ENCODE peak calls at places on chromosomes 11 and 22, in nine cellular contexts. W is uterus; G is activated CD8-positive, alpha-beta T cell treated with anti-CD3 and anti-CD28 coated beads for 36 hours; C is nephron progenitor cell; J is astrocyte of the spinal cord; V is ascending aorta; R is RWPE1; H is fibroblast of lung; T is BJ. N is an unnamed sample.

GRCh38 chr11:130159657-130160459 is at the start of gene ST14:
- DNase-seq in W (no peak), J (no peak), G (no peak), H (no peak), T (no peak), R (peak; percentile 79), V (no peak), C (peak; percentile 57), N (no peak)

GRCh38 chr11:113279591-113279990 is 34.8 kb upstream of the TTC12 start:
- DNase-seq in H (no peak), R (no peak), C (no peak), G (no peak), V (no peak), J (no peak), T (no peak), W (no peak), N (no peak)

GRCh38 chr11:88979641-88980040 is 86.1 kb downstream of the GRM5 start:
- DNase-seq in R (peak; percentile 4), V (no peak), C (no peak), W (no peak), H (peak; percentile 1), G (no peak), T (peak; percentile 18), J (peak; percentile 76), N (no peak)

GRCh38 chr11:131670876-131671275 is 300.5 kb downstream of the NTM start:
- DNase-seq in T (no peak), V (no peak), H (no peak), R (no peak), J (no peak), G (no peak), W (no peak), C (no peak), N (no peak)

GRCh38 chr22:23279781-23280180 is 99.5 kb downstream of the BCR start:
- DNase-seq in G (peak; percentile 23), H (no peak), T (no peak), J (no peak), W (no peak), V (no peak), C (no peak), R (peak; percentile 34), N (no peak)

GRCh38 chr22:42156121-42156520 is 25.5 kb upstream of the CYP2D6 start:
- DNase-seq in J (no peak), V (no peak), G (no peak), R (peak; percentile 67), C (no peak), W (no peak), H (no peak), T (no peak), N (no peak)

GRCh38 chr11:10920205-10920604 is 62.4 kb upstream of the ZBED5 start:
- DNase-seq in T (no peak), R (no peak), V (no peak), H (peak; percentile 72), C (no peak), W (no peak), J (no peak), G (no peak), N (no peak)

GRCh38 chr11:8913961-8914660 is 3.1 kb downstream of the AKIP1 start:
- DNase-seq in C (peak; percentile 36), G (peak; percentile 79), V (no peak), W (peak; percentile 36), H (peak; percentile 43), J (peak; percentile 41), T (no peak), R (peak; percentile 42), N (no peak)

GRCh38 chr11:46006418-46007070 is 84.1 kb downstream of the LARGE2 start:
- DNase-seq in V (no peak), T (peak; percentile 31), H (peak; percentile 87), G (peak; percentile 13), R (peak; percentile 66), J (peak; percentile 80), W (no peak), C (peak; percentile 15), N (no peak)

GRCh38 chr11:112025682-112026081 is 474 bp downstream of the DLAT start:
- DNase-seq in G (no peak), R (peak; percentile 16), C (no peak), H (peak; percentile 19), W (no peak), J (peak; percentile 13), T (no peak), V (no peak), N (no peak)

GRCh38 chr11:44445500-44446340 is 119.7 kb upstream of the CD82 start:
- DNase-seq in J (no peak), H (no peak), T (no peak), W (no peak), G (no peak), V (no peak), R (peak; percentile 76), C (no peak), N (no peak)

GRCh38 chr11:73383249-73384126 is 7.3 kb downstream of the RELT start:
- DNase-seq in G (no peak), V (no peak), H (peak; percentile 31), J (no peak), R (no peak), C (no peak), T (no peak), W (no peak), N (no peak)

GRCh38 chr11:134439181-134439580 is 27.1 kb upstream of the B3GAT1 start:
- DNase-seq in W (no peak), H (no peak), G (no peak), V (no peak), C (no peak), R (no peak), T (no peak), J (no peak), N (no peak)

GRCh38 chr11:114172871-114173444 is 113.4 kb downstream of the ZBTB16 start:
- DNase-seq in G (peak; percentile 25), T (no peak), W (no peak), V (no peak), H (no peak), R (no peak), J (no peak), C (no peak), N (no peak)

GRCh38 chr11:107957109-107957588 is 28.9 kb downstream of the RAB39A start:
- DNase-seq in W (no peak), J (no peak), T (peak; percentile 9), V (no peak), G (no peak), C (no peak), H (no peak), R (no peak), N (no peak)

GRCh38 chr11:66766681-66767080 is 37.7 kb upstream of the SPTBN2 start:
- DNase-seq in C (no peak), T (no peak), R (no peak), G (no peak), V (no peak), W (no peak), H (no peak), J (no peak), N (no peak)

GRCh38 chr11:92388380-92388779 is 163.8 kb downstream of the FAT3 start:
- DNase-seq in J (no peak), W (no peak), R (no peak), T (no peak), V (no peak), G (no peak), H (no peak), C (no peak), N (no peak)
- TF ChIP-seq CTCF in J (no peak), W (no peak), R (no peak), T (peak; percentile 22), V (no peak), G (no peak), H (no peak), C (peak; percentile 32), N (no peak)

GRCh38 chr11:116732740-116733385 is 39.9 kb downstream of the BUD13 start:
- DNase-seq in T (no peak), J (peak; percentile 51), R (peak; percentile 82), V (no peak), H (peak; percentile 70), G (peak; percentile 80), W (peak; percentile 41), C (peak; percentile 76), N (no peak)
- TF ChIP-seq CTCF in T (peak; percentile 90), J (peak; percentile 93), R (peak; percentile 83), V (peak; percentile 63), H (peak; percentile 83), G (peak; percentile 85), W (peak; percentile 60), C (peak; percentile 81), N (no peak)

GRCh38 chr11:71437879-71438278 is 10.3 kb downstream of the DHCR7 start:
- DNase-seq in R (no peak), V (no peak), H (no peak), T (no peak), C (no peak), W (no peak), G (no peak), J (no peak), N (no peak)
- TF ChIP-seq CTCF in R (no peak), V (no peak), H (no peak), T (no peak), C (no peak), W (no peak), G (no peak), J (no peak), N (no peak)

GRCh38 chr11:59813364-59813763 is 2.8 kb upstream of the MRPL16 start:
- DNase-seq in G (no peak), W (no peak), V (no peak), T (no peak), R (no peak), C (no peak), J (no peak), H (no peak), N (no peak)

GRCh38 chr11:59807047-59807446 is 3.5 kb downstream of the MRPL16 start:
- DNase-seq in C (no peak), W (no peak), G (no peak), T (no peak), R (no peak), H (no peak), V (no peak), J (no peak), N (no peak)

GRCh38 chr11:59812220-59812619 is 1.6 kb upstream of the MRPL16 start:
- DNase-seq in T (no peak), C (no peak), W (no peak), G (no peak), V (no peak), R (no peak), H (no peak), J (no peak), N (no peak)

GRCh38 chr11:59810911-59811259 is 307 bp upstream of the MRPL16 start:
- DNase-seq in C (no peak), T (no peak), G (no peak), H (no peak), W (no peak), J (no peak), V (no peak), R (no peak), N (no peak)

DNA sequence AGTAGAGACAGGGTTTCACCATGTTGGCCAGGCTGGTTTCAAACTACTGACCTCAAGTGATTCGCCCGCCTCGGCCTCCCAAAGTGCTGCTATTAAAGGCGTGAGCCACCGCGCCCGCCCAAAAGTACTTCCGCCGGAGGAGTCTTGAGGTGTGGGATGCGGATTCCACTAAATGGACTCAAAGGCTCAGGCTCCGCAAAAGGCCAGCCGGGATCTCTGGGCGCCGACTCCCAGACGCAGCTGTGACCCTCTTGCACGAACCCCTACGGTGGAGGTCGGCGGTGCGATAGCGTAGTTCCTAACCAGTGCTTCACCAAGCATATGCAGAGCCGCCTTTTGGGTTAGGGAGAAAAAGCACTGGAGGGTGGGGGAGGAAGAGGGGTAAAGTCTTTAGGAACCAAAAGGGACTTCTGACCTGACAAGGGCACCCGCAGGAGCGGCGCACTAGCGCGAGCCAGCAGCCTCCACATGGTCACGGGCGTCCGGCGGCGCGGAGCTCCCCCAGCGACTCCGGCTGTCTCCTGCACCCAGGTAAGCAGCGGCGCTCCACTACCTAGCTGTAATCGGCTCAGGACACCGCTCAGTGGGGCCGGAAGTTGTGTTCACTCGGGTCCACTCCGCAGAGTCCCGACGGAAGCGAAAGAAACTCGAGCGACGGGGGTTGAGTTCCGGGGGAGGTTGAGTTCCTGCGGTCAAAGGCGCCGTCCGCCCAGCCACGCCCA is at the start of gene MRPL16:
- DNase-seq in C (peak; percentile 87), G (peak; percentile 92), H (peak; percentile 91), J (peak; percentile 88), V (peak; percentile 38), R (peak; percentile 89), W (peak; percentile 86), T (no peak), N (peak; percentile 49)
- TF ChIP-seq CTCF in C (no peak), G (no peak), H (no peak), J (no peak), V (peak; percentile 11), R (peak; percentile 37), W (peak; percentile 7), T (no peak), N (no peak)

N was measured in omental fat pad.